ENCODE peak calls at places on chromosomes 6 and 20, in five cellular contexts. One of them, this sample, is unnamed.

GRCh38 chr6:160393966-160394653 is 45.9 kb downstream of the SLC22A3 start:
- DNase-seq in K562: no peak
- DNase-seq in GM23338: peak; percentile 60
- DNase-seq in GM12878: no peak
- DNase-seq in HCT116: no peak
- DNase-seq in this sample: no peak

GRCh38 chr6:150732765-150733539 is 132.6 kb upstream of the MTHFD1L start:
- DNase-seq in K562: no peak
- DNase-seq in GM23338: no peak
- DNase-seq in GM12878: peak; percentile 34
- DNase-seq in HCT116: no peak
- DNase-seq in this sample: no peak

GRCh38 chr20:62350098-62350628 is 16.9 kb downstream of the LAMA5 start:
- DNase-seq in K562: no peak
- DNase-seq in GM23338: no peak
- DNase-seq in GM12878: no peak
- DNase-seq in HCT116: peak; percentile 87
- DNase-seq in this sample: no peak

GRCh38 chr6:1798965-1799325 is 189.2 kb downstream of the FOXC1 start:
- DNase-seq in K562: no peak
- DNase-seq in GM23338: no peak
- DNase-seq in GM12878: no peak
- DNase-seq in HCT116: no peak
- DNase-seq in this sample: no peak

GRCh38 chr6:38175786-38176185 is 356.3 kb downstream of the ZFAND3 start:
- DNase-seq in K562: no peak
- DNase-seq in GM23338: no peak
- DNase-seq in GM12878: no peak
- DNase-seq in HCT116: no peak
- DNase-seq in this sample: no peak

GRCh38 chr6:71349976-71350615 is 61.5 kb downstream of the OGFRL1 start:
- DNase-seq in K562: no peak
- DNase-seq in GM23338: no peak
- DNase-seq in GM12878: no peak
- DNase-seq in HCT116: no peak
- DNase-seq in this sample: peak; percentile 33

GRCh38 chr20:19944772-19945459 is 72.2 kb upstream of the NAA20 start:
- DNase-seq in K562: no peak
- DNase-seq in GM23338: no peak
- DNase-seq in GM12878: peak; percentile 40
- DNase-seq in HCT116: no peak
- DNase-seq in this sample: no peak

GRCh38 chr6:40517654-40518053 is 69.5 kb downstream of the LRFN2 start:
- DNase-seq in K562: no peak
- DNase-seq in GM23338: no peak
- DNase-seq in GM12878: no peak
- DNase-seq in HCT116: no peak
- DNase-seq in this sample: no peak

GRCh38 chr6:144702781-144703180 is 417.6 kb downstream of the UTRN start:
- DNase-seq in K562: no peak
- DNase-seq in GM23338: no peak
- DNase-seq in GM12878: no peak
- DNase-seq in HCT116: no peak
- DNase-seq in this sample: no peak

GRCh38 chr20:38243617-38244016 is 16.9 kb downstream of the KIAA1755 start:
- DNase-seq in K562: no peak
- DNase-seq in GM23338: no peak
- DNase-seq in GM12878: no peak
- DNase-seq in HCT116: no peak
- DNase-seq in this sample: no peak

GRCh38 chr20:4819901-4820300 is 98.2 kb downstream of the PRND start:
- DNase-seq in K562: no peak
- DNase-seq in GM23338: no peak
- DNase-seq in GM12878: no peak
- DNase-seq in HCT116: no peak
- DNase-seq in this sample: no peak

GRCh38 chr6:6006428-6007310 is at the start of gene NRN1:
- DNase-seq in K562: no peak
- DNase-seq in GM23338: peak; percentile 48
- DNase-seq in GM12878: no peak
- DNase-seq in HCT116: no peak
- DNase-seq in this sample: no peak

GRCh38 chr20:32877507-32877906 is 18.8 kb downstream of the EFCAB8 start:
- DNase-seq in K562: no peak
- DNase-seq in GM23338: peak; percentile 60
- DNase-seq in GM12878: no peak
- DNase-seq in HCT116: no peak
- DNase-seq in this sample: no peak

GRCh38 chr6:88403486-88403885 is 237.3 kb upstream of the CNR1 start:
- DNase-seq in K562: no peak
- DNase-seq in GM23338: no peak
- DNase-seq in GM12878: no peak
- DNase-seq in HCT116: no peak
- DNase-seq in this sample: no peak

GRCh38 chr6:82143041-82143481 is 104.5 kb downstream of the IBTK start:
- DNase-seq in K562: no peak
- DNase-seq in GM23338: no peak
- DNase-seq in GM12878: no peak
- DNase-seq in HCT116: no peak
- DNase-seq in this sample: no peak

GRCh38 chr20:24002896-24003295 is 14.3 kb upstream of the GGTLC1 start:
- DNase-seq in K562: no peak
- DNase-seq in GM23338: no peak
- DNase-seq in GM12878: no peak
- DNase-seq in HCT116: no peak
- DNase-seq in this sample: no peak

GRCh38 chr6:25329156-25329555 is 50.0 kb downstream of the CARMIL1 start:
- DNase-seq in K562: no peak
- DNase-seq in GM23338: no peak
- DNase-seq in GM12878: no peak
- DNase-seq in HCT116: no peak
- DNase-seq in this sample: no peak

GRCh38 chr20:15867017-15867416 is 706.2 kb downstream of the KIF16B start:
- DNase-seq in K562: no peak
- DNase-seq in GM23338: no peak
- DNase-seq in GM12878: no peak
- DNase-seq in HCT116: no peak
- DNase-seq in this sample: no peak

GRCh38 chr6:137309078-137309762 is 90.0 kb upstream of the IFNGR1 start:
- DNase-seq in K562: no peak
- DNase-seq in GM23338: peak; percentile 66
- DNase-seq in GM12878: peak; percentile 15
- DNase-seq in HCT116: peak; percentile 22
- DNase-seq in this sample: peak; percentile 78

GRCh38 chr6:163526356-163526755 is 111.8 kb downstream of the QKI start:
- DNase-seq in K562: no peak
- DNase-seq in GM23338: no peak
- DNase-seq in GM12878: no peak
- DNase-seq in HCT116: no peak
- DNase-seq in this sample: no peak

GRCh38 chr6:43668151-43669028 is 19.2 kb downstream of the MRPS18A start:
- DNase-seq in K562: peak; percentile 87
- DNase-seq in GM23338: peak; percentile 89
- DNase-seq in GM12878: peak; percentile 61
- DNase-seq in HCT116: peak; percentile 56
- DNase-seq in this sample: peak; percentile 84

GRCh38 chr20:3658708-3659491 is 4.3 kb downstream of the GFRA4 start:
- DNase-seq in K562: no peak
- DNase-seq in GM23338: no peak
- DNase-seq in GM12878: peak; percentile 77
- DNase-seq in HCT116: no peak
- DNase-seq in this sample: no peak

GRCh38 chr20:46677608-46678007 is 11.6 kb downstream of the TP53RK start:
- DNase-seq in K562: no peak
- DNase-seq in GM23338: no peak
- DNase-seq in GM12878: no peak
- DNase-seq in HCT116: no peak
- DNase-seq in this sample: no peak

GRCh38 chr6:2029130-2029794 is 216.1 kb downstream of the GMDS start:
- DNase-seq in K562: no peak
- DNase-seq in GM23338: no peak
- DNase-seq in GM12878: no peak
- DNase-seq in HCT116: no peak
- DNase-seq in this sample: no peak

GRCh38 chr6:152300517-152300916 is 336.6 kb downstream of the SYNE1 start:
- DNase-seq in K562: no peak
- DNase-seq in GM23338: no peak
- DNase-seq in GM12878: no peak
- DNase-seq in HCT116: no peak
- DNase-seq in this sample: no peak

GRCh38 chr20:49167811-49168507 is 20.2 kb downstream of the STAU1 start:
- DNase-seq in K562: no peak
- DNase-seq in GM23338: no peak
- DNase-seq in GM12878: no peak
- DNase-seq in HCT116: no peak
- DNase-seq in this sample: no peak

GRCh38 chr20:62624719-62625455 is 17.4 kb upstream of the SLCO4A1 start:
- DNase-seq in K562: no peak
- DNase-seq in GM23338: no peak
- DNase-seq in GM12878: no peak
- DNase-seq in HCT116: no peak
- DNase-seq in this sample: no peak

GRCh38 chr6:166707045-166707444 is 80.0 kb upstream of the RPS6KA2 start:
- DNase-seq in K562: no peak
- DNase-seq in GM23338: peak; percentile 78
- DNase-seq in GM12878: no peak
- DNase-seq in HCT116: no peak
- DNase-seq in this sample: no peak

GRCh38 chr20:48603116-48603818 is 224.5 kb downstream of the PREX1 start:
- DNase-seq in K562: no peak
- DNase-seq in GM23338: peak; percentile 35
- DNase-seq in GM12878: no peak
- DNase-seq in HCT116: no peak
- DNase-seq in this sample: no peak

GRCh38 chr6:170198298-170198697 is 92.6 kb downstream of the DLL1 start:
- DNase-seq in K562: no peak
- DNase-seq in GM23338: no peak
- DNase-seq in GM12878: no peak
- DNase-seq in HCT116: no peak
- DNase-seq in this sample: no peak

DNA sequence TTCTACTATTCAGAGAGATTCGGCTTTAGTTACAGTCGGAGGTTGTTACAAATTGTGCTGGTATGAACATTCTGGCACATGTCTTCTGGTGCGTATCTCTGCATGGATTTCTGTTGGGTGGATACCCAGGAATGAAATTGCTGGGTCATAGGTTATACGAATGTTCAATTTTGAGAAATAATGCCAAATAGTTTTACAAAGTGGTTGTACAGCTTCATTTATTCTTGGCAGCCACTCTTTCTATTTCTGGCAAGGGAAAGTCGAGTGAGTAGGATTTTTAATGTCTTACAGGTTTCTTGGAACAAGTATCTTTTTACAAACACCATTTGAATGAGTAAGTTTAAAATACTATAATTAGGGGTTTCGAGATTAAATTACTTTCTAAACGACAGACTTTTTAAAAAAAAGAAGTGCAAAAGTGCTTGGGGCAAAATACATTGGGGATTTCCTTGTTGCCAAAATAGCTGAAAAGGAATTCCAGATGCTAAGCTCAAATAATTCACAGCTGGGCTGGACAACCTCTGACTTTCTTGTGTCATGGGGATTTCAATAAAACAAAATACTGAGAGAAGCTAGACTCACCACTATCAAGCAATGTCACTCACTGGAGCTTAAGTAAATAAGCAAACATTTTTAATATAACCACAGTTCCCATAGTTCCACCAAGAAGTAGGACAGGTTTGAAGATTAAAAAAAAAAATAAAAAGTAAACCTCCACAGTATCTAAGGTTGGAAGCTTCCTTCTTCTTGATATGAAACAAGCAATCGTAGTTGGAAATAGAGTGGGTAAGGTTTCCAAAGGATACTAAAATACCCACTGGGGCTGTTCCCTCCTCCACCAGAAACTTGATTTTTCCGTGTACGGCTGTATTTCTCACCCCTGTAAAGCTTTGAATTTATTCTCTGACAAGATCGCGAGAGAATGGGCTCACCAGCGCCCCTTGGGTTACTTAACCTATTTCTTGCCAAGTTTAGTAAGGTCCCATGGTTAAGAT is 21.6 kb upstream of the GFOD1 start:
- DNase-seq in K562: no peak
- DNase-seq in GM23338: peak; percentile 41
- DNase-seq in GM12878: no peak
- DNase-seq in HCT116: no peak
- DNase-seq in this sample: no peak
- H3K27ac ChIP-seq in K562: no peak overlapping the region
- H3K27ac ChIP-seq in GM23338: no peak overlapping the region
- H3K27ac ChIP-seq in GM12878: no peak overlapping the region
- H3K27ac ChIP-seq in HCT116: no peak overlapping the region
- H3K27ac ChIP-seq in this sample: no peak overlapping the region

GRCh38 chr6:119312875-119313338 is 36.7 kb downstream of the MAN1A1 start:
- DNase-seq in K562: peak; percentile 48
- DNase-seq in GM23338: no peak
- DNase-seq in GM12878: no peak
- DNase-seq in HCT116: no peak
- DNase-seq in this sample: no peak
- TF ChIP-seq CTCF in K562: no peak
- TF ChIP-seq CTCF in GM23338: no peak
- TF ChIP-seq CTCF in GM12878: no peak
- TF ChIP-seq CTCF in HCT116: no peak
- TF ChIP-seq CTCF in this sample: no peak

DNA sequence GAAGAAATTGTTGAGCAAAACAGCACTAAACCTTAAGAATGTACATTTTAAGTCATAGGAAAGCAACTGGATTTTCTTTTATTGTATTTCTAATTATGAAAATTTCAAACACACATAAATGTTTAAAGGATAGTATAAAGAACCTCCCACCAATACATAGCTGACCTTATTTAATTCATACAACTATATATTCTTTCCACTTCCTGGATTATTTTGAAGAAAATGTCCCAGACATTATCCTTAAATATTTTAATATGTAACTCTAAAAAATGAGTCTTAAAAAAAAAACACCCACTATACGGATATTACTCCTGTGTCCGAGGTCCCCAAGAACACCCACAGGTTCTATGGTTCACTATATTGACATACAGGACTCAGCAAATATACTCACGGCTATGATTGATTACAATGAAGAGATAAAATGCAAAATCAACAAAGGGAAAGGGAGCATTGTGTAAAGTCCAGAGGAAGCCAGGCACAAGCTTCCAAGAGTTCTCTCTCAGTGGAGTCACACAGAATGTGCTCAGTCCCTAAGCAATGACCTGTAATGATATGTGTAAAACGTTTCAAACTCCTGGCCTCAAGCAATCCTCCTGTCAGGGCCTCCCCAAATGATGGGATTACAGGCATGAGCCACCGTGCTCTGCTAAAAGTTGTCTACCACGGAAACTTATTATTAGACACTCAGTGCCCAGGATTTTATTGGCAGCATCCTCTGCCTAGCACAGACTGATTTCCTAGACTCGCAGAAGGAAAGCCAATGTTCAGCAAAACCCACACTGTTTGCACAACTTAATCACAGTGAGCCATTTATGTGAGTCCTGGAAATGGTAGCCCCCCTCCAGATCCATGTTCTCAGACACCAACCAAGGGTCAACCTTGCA is 23.2 kb downstream of the GLYATL3 start:
- DNase-seq in K562: no peak
- DNase-seq in GM23338: no peak
- DNase-seq in GM12878: no peak
- DNase-seq in HCT116: no peak
- DNase-seq in this sample: no peak
- TF ChIP-seq POLR2AphosphoS5 in K562: no peak
- TF ChIP-seq POLR2AphosphoS5 in GM23338: no peak
- TF ChIP-seq POLR2AphosphoS5 in GM12878: no peak
- TF ChIP-seq POLR2AphosphoS5 in HCT116: no peak
- TF ChIP-seq POLR2AphosphoS5 in this sample: no peak

GRCh38 chr20:992801-993535 is 9.1 kb downstream of the RSPO4 start:
- DNase-seq in K562: no peak
- DNase-seq in GM23338: no peak
- DNase-seq in GM12878: no peak
- DNase-seq in HCT116: no peak
- DNase-seq in this sample: no peak
- H3K27ac ChIP-seq in K562: no peak overlapping the region
- H3K27ac ChIP-seq in GM23338: no peak overlapping the region
- H3K27ac ChIP-seq in GM12878: no peak overlapping the region
- H3K27ac ChIP-seq in HCT116: no peak overlapping the region
- H3K27ac ChIP-seq in this sample: no peak overlapping the region